ENCODE peak calls at places on chromosomes 4 and X, in nine cellular contexts. Z is Kasumi-1; E is T-helper 2 cell; M is pancreas; P is transverse colon; S is stimulated activated CD4-positive, alpha-beta T cell treated with anti-CD3 and anti-CD28 coated beads, Interleukin-2, amount 100 ng/mL, for 24 hours; C is stimulated activated naive B cell treated with anti-CD40 and anti-IgM and Interleukin-4, amounts not matched to agents 10 μg/mL and 1 μg/mL and 100 μg/mL, for 72 hours; Q is GM18507; X is left kidney. I is an unnamed sample.

GRCh38 chrX:7198499-7198898 is 50.5 kb upstream of the PUDP start:
- DNase-seq in Z (no peak), E (no peak), M (no peak), P (no peak), S (no peak), C (no peak), Q (no peak), X (no peak), I (no peak)

GRCh38 chr4:113643505-113643904 is 118.0 kb downstream of the CAMK2D start:
- DNase-seq in Z (no peak), E (no peak), M (no peak), P (no peak), S (no peak), C (no peak), Q (no peak), X (no peak), I (no peak)

GRCh38 chr4:10587697-10588096 is 96.9 kb downstream of the CLNK start:
- DNase-seq in Z (peak), E (peak), M (no peak), P (no peak), S (peak), C (peak), Q (no peak), X (no peak), I (no peak)

GRCh38 chrX:49040376-49040955 is 2.7 kb downstream of the TFE3 start:
- DNase-seq in Z (no peak), E (no peak), M (no peak), P (no peak), S (no peak), C (no peak), Q (no peak), X (no peak), I (no peak)

GRCh38 chr4:117800636-117801035 is 233.7 kb upstream of the NDST3 start:
- DNase-seq in Z (no peak), E (no peak), M (no peak), P (no peak), S (no peak), C (no peak), Q (no peak), X (no peak), I (no peak)

GRCh38 chrX:30627818-30628652 is 25.2 kb upstream of the GK start:
- DNase-seq in Z (no peak), E (no peak), M (no peak), P (no peak), S (no peak), C (no peak), Q (no peak), X (no peak), I (no peak)

GRCh38 chr4:112895785-112896184 is 153.7 kb upstream of the ANK2 start:
- DNase-seq in Z (no peak), E (no peak), M (no peak), P (no peak), S (no peak), C (no peak), Q (no peak), X (peak), I (no peak)

GRCh38 chr4:65383589-65384305 is 286.5 kb downstream of the EPHA5 start:
- DNase-seq in Z (no peak), E (no peak), M (no peak), P (no peak), S (no peak), C (no peak), Q (no peak), X (no peak), I (no peak)

GRCh38 chr4:13103382-13104015 is 380.6 kb downstream of the RAB28 start:
- DNase-seq in Z (no peak), E (no peak), M (no peak), P (no peak), S (no peak), C (no peak), Q (no peak), X (no peak), I (no peak)

GRCh38 chr4:45063166-45063565 is 336.8 kb upstream of the GNPDA2 start:
- DNase-seq in Z (no peak), E (no peak), M (no peak), P (no peak), S (no peak), C (no peak), Q (no peak), X (peak), I (no peak)

GRCh38 chr4:183355405-183355804 is 33.2 kb upstream of the CLDN24 start:
- DNase-seq in Z (no peak), E (no peak), M (no peak), P (no peak), S (no peak), C (no peak), Q (no peak), X (no peak), I (no peak)

GRCh38 chr4:46975841-46976551 is 17.4 kb downstream of the GABRA4 start:
- DNase-seq in Z (peak), E (no peak), M (no peak), P (no peak), S (no peak), C (no peak), Q (no peak), X (no peak), I (no peak)

GRCh38 chr4:17336524-17336941 is 175.4 kb downstream of the QDPR start:
- DNase-seq in Z (no peak), E (peak), M (no peak), P (peak), S (peak), C (no peak), Q (peak), X (peak), I (peak)

GRCh38 chr4:17771284-17771908 is 10.0 kb downstream of the FAM184B start:
- DNase-seq in Z (no peak), E (no peak), M (no peak), P (no peak), S (no peak), C (no peak), Q (no peak), X (peak), I (no peak)

GRCh38 chr4:188372856-188373255 is 233.6 kb downstream of the TRIML1 start:
- DNase-seq in Z (no peak), E (no peak), M (no peak), P (no peak), S (no peak), C (no peak), Q (no peak), X (peak), I (no peak)

GRCh38 chr4:83217721-83218522 is 66.7 kb downstream of the COQ2 start:
- DNase-seq in Z (peak), E (peak), M (no peak), P (peak), S (peak), C (peak), Q (peak), X (peak), I (peak)

GRCh38 chr4:3420956-3421355 is 20.8 kb upstream of the HGFAC start:
- DNase-seq in Z (no peak), E (no peak), M (no peak), P (no peak), S (no peak), C (no peak), Q (no peak), X (no peak), I (peak)

GRCh38 chrX:27439771-27440170 is 23.4 kb downstream of the PPP4R3C start:
- DNase-seq in Z (no peak), E (no peak), M (no peak), P (no peak), S (no peak), C (no peak), Q (no peak), X (no peak), I (no peak)

GRCh38 chr4:67198757-67199156 is 346.5 kb downstream of the CENPC start:
- DNase-seq in Z (peak), E (no peak), M (no peak), P (no peak), S (no peak), C (no peak), Q (no peak), X (peak), I (no peak)

GRCh38 chr4:2151544-2151943 is 90.4 kb downstream of the HAUS3 start:
- DNase-seq in Z (no peak), E (no peak), M (no peak), P (no peak), S (no peak), C (no peak), Q (no peak), X (no peak), I (no peak)

GRCh38 chrX:19709812-19710518 is 177.4 kb downstream of the SH3KBP1 start:
- DNase-seq in Z (no peak), E (no peak), M (no peak), P (no peak), S (no peak), C (no peak), Q (no peak), X (no peak), I (no peak)

GRCh38 chr4:150578745-150579470 is 3.0 kb upstream of the MAB21L2 start:
- DNase-seq in Z (no peak), E (no peak), M (no peak), P (no peak), S (no peak), C (no peak), Q (no peak), X (peak), I (no peak)

GRCh38 chrX:17939724-17940123 is 78.6 kb upstream of the RAI2 start:
- DNase-seq in Z (no peak), E (no peak), M (no peak), P (no peak), S (no peak), C (no peak), Q (no peak), X (no peak), I (no peak)

GRCh38 chrX:30589146-30589888 is 11.8 kb upstream of the TASL start:
- DNase-seq in Z (no peak), E (no peak), M (no peak), P (no peak), S (no peak), C (no peak), Q (no peak), X (no peak), I (no peak)

GRCh38 chr4:99405433-99406115 is 29.6 kb downstream of the ADH7 start:
- DNase-seq in Z (peak), E (peak), M (no peak), P (peak), S (peak), C (peak), Q (no peak), X (peak), I (peak)

GRCh38 chr4:156560701-156561100 is 410.9 kb downstream of the PDGFC start:
- DNase-seq in Z (peak), E (no peak), M (no peak), P (no peak), S (no peak), C (no peak), Q (no peak), X (no peak), I (no peak)

GRCh38 chr4:103499094-103499493 is 220.7 kb downstream of the TACR3 start:
- DNase-seq in Z (no peak), E (no peak), M (no peak), P (no peak), S (no peak), C (no peak), Q (no peak), X (no peak), I (no peak)

GRCh38 chr4:158243071-158243470 is 32.8 kb downstream of the TMEM144 start:
- DNase-seq in Z (no peak), E (no peak), M (no peak), P (no peak), S (no peak), C (no peak), Q (no peak), X (no peak), I (no peak)

GRCh38 chr4:148335133-148335532 is 107.1 kb downstream of the NR3C2 start:
- DNase-seq in Z (no peak), E (no peak), M (no peak), P (no peak), S (no peak), C (no peak), Q (no peak), X (no peak), I (no peak)

GRCh38 chrX:10401239-10401638 is 219.1 kb downstream of the MID1 start:
- DNase-seq in Z (no peak), E (no peak), M (no peak), P (no peak), S (no peak), C (no peak), Q (no peak), X (no peak), I (no peak)

GRCh38 chr4:16843831-16844508 is 54.5 kb downstream of the LDB2 start:
- DNase-seq in Z (no peak), E (no peak), M (no peak), P (no peak), S (no peak), C (no peak), Q (no peak), X (peak), I (no peak)

I was measured in CD8-positive, alpha-beta memory T cell.